ENCODE peak calls at places on chromosomes 1 and 21, in seven cellular contexts. Q, Z, P, N, A, G and C are unnamed samples. For H3K4me1, the result is how much of the 10 kb centered on the place peaks cover.

GRCh38 chr1:175220853-175221547 is 28.4 kb upstream of the KIAA0040 start:
- DNase-seq in Q (no peak), A (peak), Z (no peak), N (no peak), G (no peak), P (no peak), C (no peak)

GRCh38 chr1:203217668-203218067 is 11.8 kb downstream of the CHIT1 start:
- DNase-seq in Q (no peak), Z (no peak), N (no peak), P (no peak), A (no peak), G (peak), C (no peak)

GRCh38 chr1:225866061-225866844 is 15.9 kb downstream of the TMEM63A start:
- DNase-seq in P (no peak), Q (no peak), A (no peak), Z (no peak), N (no peak), G (no peak), C (no peak)

GRCh38 chr1:114139540-114139939 is 14.1 kb downstream of the SYT6 start:
- DNase-seq in N (no peak), A (no peak), P (no peak), G (no peak), Q (no peak), Z (no peak), C (no peak)

GRCh38 chr1:52111492-52111891 is 30.4 kb upstream of the ZFYVE9 start:
- DNase-seq in G (no peak), Q (no peak), P (no peak), Z (no peak), A (no peak), N (no peak), C (no peak)

GRCh38 chr21:37863842-37864241 is 52.4 kb downstream of the KCNJ6 start:
- DNase-seq in Q (no peak), Z (no peak), A (no peak), G (no peak), N (no peak), P (no peak), C (no peak)

GRCh38 chr1:223878598-223879325 is 33.0 kb upstream of the TP53BP2 start:
- DNase-seq in N (no peak), Q (no peak), G (no peak), Z (no peak), A (no peak), P (no peak), C (no peak)

GRCh38 chr21:34989337-34990151 is 59.6 kb downstream of the RUNX1 start:
- DNase-seq in Z (no peak), Q (no peak), A (peak), G (no peak), P (peak), N (no peak), C (no peak)

GRCh38 chr1:60279798-60280197 is 206.2 kb upstream of the C1orf87 start:
- DNase-seq in Z (no peak), N (no peak), Q (no peak), P (peak), A (no peak), G (no peak), C (no peak)

GRCh38 chr21:36456714-36457399 is 23.1 kb downstream of the CLDN14 start:
- DNase-seq in G (no peak), Z (no peak), Q (no peak), P (peak), A (no peak), N (no peak), C (no peak)

GRCh38 chr1:154520333-154520732 is 18.1 kb upstream of the SHE start:
- DNase-seq in G (no peak), N (no peak), P (no peak), A (no peak), Q (no peak), Z (no peak), C (no peak)

GRCh38 chr1:168786476-168787330 is 57.7 kb upstream of the DPT start:
- DNase-seq in P (no peak), G (no peak), Z (no peak), N (no peak), A (no peak), Q (no peak), C (no peak)

GRCh38 chr1:16209847-16210407 is 2.5 kb downstream of the ARHGEF19 start:
- DNase-seq in Z (no peak), P (peak), N (no peak), G (no peak), Q (no peak), A (peak), C (no peak)

GRCh38 chr1:16212251-16212961 is at the start of gene ARHGEF19:
- DNase-seq in A (peak), Z (no peak), P (no peak), Q (no peak), G (peak), N (peak), C (peak)

GRCh38 chr1:16210581-16210980 is 1.9 kb downstream of the ARHGEF19 start:
- DNase-seq in Q (no peak), P (no peak), A (no peak), G (no peak), Z (no peak), N (no peak), C (no peak)

GRCh38 chr1:16213013-16213412 is 561 bp upstream of the ARHGEF19 start:
- DNase-seq in A (no peak), N (no peak), P (no peak), Z (no peak), Q (no peak), G (no peak), C (no peak)

DNA sequence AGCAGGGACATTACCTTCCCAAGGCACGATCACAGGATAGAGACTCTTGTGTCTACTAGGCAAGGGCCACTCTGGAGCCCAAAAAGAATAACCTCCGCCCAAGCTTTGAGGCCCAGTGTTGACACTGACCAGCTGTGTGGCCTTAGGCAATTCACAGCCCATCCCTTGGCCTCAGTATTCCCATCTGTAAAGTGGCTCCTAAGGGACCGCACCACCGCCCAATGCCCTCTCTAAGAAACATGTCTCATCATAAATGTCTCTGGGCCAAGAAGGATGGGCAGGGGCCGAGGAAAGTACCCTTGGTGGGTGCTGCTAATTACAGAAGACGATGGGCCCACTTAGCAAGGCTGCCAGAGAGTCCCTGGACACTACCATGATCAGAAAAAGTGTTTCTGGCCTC is 628 bp downstream of the ARHGEF19 start:
- DNase-seq in Z (no peak), Q (no peak), G (no peak), N (no peak), A (no peak), P (no peak), C (no peak)
- H3K4me1 ChIP-seq in Z (under half), Q (under half), G (under half), N (half or more), A (under half), P (under half), C (under half)

GRCh38 chr1:9699361-9699760 is 47.8 kb downstream of the PIK3CD start:
- DNase-seq in Z (no peak), Q (no peak), A (no peak), G (no peak), P (no peak), N (no peak), C (no peak)
- H3K4me1 ChIP-seq in Z (under half), Q (under half), A (under half), G (under half), P (under half), N (under half), C (under half)

GRCh38 chr1:112992780-112993179 is 36.8 kb upstream of the SLC16A1 start:
- DNase-seq in Z (no peak), P (no peak), N (no peak), G (no peak), A (no peak), Q (no peak), C (no peak)
- H3K4me1 ChIP-seq in Z (under half), P (under half), N (under half), G (under half), A (under half), Q (under half), C (under half)

DNA sequence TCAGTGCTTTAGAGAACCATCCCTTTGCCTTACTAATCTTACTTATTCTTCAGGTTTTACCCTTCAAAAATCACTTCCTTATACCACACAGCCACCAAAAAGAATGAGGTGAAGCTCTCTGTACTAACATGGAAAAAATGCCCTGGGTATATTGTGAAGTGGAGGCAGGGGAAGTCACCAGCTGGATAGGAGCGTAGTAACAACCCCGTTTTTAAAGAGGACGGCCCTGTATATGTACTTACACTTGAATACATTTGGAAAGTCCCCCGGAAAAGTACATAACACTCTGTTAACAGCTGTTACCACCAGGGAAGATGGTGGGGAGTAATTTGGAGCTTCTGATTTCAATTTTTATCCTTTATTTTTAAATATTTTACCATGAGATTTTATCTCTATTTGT is 28.2 kb upstream of the KHDRBS1 start:
- DNase-seq in Q (no peak), N (no peak), A (no peak), Z (no peak), G (no peak), P (no peak), C (no peak)
- H3K4me1 ChIP-seq in Q (under half), N (under half), A (under half), Z (under half), G (under half), P (under half), C (under half)

DNA sequence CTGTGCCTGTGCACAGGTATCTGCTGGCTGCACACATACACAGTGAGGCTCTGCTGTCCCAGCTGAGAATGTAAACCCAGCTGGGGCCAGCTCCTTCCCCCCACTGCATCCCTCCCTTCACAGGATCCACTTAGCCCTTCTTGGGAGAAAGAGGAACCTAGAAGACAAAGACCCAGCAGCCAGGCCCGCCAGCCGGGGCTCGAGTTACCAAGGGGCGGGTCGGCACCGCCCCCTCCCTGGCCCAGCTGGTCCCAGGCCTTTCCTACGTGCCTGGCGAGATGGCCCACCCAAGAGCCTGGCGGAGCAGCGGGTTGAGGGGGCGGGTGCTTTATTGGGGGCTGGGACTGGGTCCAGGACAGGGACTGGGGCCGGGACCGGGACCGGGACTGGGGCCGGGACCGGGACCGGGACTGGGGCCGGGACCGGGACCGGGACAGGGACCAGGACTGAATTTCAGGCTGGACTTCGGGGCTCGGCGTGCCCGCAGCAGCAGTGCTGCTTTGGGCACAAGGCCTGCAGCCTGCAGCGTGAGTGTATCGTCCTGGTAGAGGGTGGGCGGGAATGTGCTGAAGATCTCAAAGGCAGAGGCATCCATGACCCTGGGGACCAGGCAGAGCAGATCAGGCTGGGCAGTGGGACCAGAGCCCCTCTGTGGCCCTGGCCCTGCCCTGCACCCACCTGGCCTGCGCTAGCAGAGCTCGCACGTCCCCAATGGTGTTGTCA is 2.2 kb downstream of the SH3BGRL3 start:
- DNase-seq in Z (no peak), G (peak), N (no peak), P (peak), A (peak), Q (no peak), C (no peak)
- H3K4me1 ChIP-seq in Z (under half), G (under half), N (half or more), P (half or more), A (under half), Q (under half), C (under half)

GRCh38 chr1:21570528-21570875 is 61.3 kb downstream of the ALPL start:
- DNase-seq in P (no peak), A (no peak), N (no peak), G (no peak), Z (no peak), Q (no peak), C (no peak)
- H3K4me1 ChIP-seq in P (under half), A (under half), N (under half), G (under half), Z (under half), Q (under half), C (under half)

GRCh38 chr1:246617156-246617555 is 50.9 kb downstream of the CNST start:
- DNase-seq in P (no peak), G (no peak), A (no peak), Q (no peak), N (no peak), Z (no peak), C (no peak)

GRCh38 chr1:246622035-246622652 is 55.9 kb downstream of the CNST start:
- DNase-seq in A (no peak), Z (no peak), P (no peak), G (no peak), Q (no peak), N (no peak), C (no peak)

GRCh38 chr1:246617768-246618167 is 51.5 kb downstream of the CNST start:
- DNase-seq in N (no peak), A (no peak), G (no peak), Z (no peak), Q (no peak), P (no peak), C (no peak)

GRCh38 chr1:246613131-246613758 is 47.0 kb downstream of the CNST start:
- DNase-seq in Z (no peak), A (no peak), N (no peak), G (no peak), Q (no peak), P (no peak), C (no peak)

DNA sequence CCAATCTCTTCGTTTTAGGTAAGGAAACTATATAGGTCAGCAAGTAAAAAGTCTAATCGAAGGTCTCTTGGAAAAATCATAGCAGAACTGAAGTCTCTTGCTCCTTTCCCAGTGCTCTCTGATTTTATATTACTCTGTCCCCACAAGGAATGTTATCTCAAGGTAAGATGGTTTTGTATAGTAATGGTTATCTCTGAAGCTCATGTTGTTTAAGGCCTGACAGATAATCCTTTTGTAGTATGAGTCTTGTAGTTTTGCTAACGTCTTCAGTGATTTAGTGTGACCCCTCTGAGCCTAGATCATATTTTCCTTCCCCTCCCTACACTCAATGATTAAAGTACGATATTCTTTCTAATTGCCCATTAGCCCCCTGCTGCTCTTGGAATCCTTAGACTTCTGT is 52.0 kb downstream of the CNST start:
- DNase-seq in P (no peak), Q (no peak), Z (no peak), A (peak), N (no peak), G (no peak), C (no peak)
- H3K4me1 ChIP-seq in P (under half), Q (under half), Z (under half), A (under half), N (under half), G (under half), C (under half)